ENCODE peak calls at places on chromosomes 13 and 19, in five cellular contexts. One of them, this sample, is unnamed.
A peak's percentile ranks its signal among the peaks of the same experiment; 100 is the strongest.

GRCh38 chr19:768424-768823 is 17.5 kb downstream of the MISP start:
- DNase-seq in GM18507: no peak
- DNase-seq in activated effector memory CD4-positive, alpha-beta T cell treated with Interleukin-2 at 50 U/mL for 16 hours: no peak
- DNase-seq in stimulated activated CD4-positive, alpha-beta T cell treated with anti-CD3 and anti-CD28 coated beads, Interleukin-15, amount 100 ng/mL, for 24 hours: no peak
- DNase-seq in tibial artery: no peak
- DNase-seq in this sample: no peak

GRCh38 chr13:100619940-100620339 is 31.4 kb upstream of the GGACT start:
- DNase-seq in GM18507: no peak
- DNase-seq in activated effector memory CD4-positive, alpha-beta T cell treated with Interleukin-2 at 50 U/mL for 16 hours: no peak
- DNase-seq in stimulated activated CD4-positive, alpha-beta T cell treated with anti-CD3 and anti-CD28 coated beads, Interleukin-15, amount 100 ng/mL, for 24 hours: no peak
- DNase-seq in tibial artery: no peak
- DNase-seq in this sample: no peak

GRCh38 chr13:107329991-107330390 is 762.1 kb upstream of the ARGLU1 start:
- DNase-seq in GM18507: no peak
- DNase-seq in activated effector memory CD4-positive, alpha-beta T cell treated with Interleukin-2 at 50 U/mL for 16 hours: no peak
- DNase-seq in stimulated activated CD4-positive, alpha-beta T cell treated with anti-CD3 and anti-CD28 coated beads, Interleukin-15, amount 100 ng/mL, for 24 hours: no peak
- DNase-seq in tibial artery: no peak
- DNase-seq in this sample: no peak

GRCh38 chr19:10965398-10965797 is 4.6 kb downstream of the SMARCA4 start:
- DNase-seq in GM18507: no peak
- DNase-seq in activated effector memory CD4-positive, alpha-beta T cell treated with Interleukin-2 at 50 U/mL for 16 hours: no peak
- DNase-seq in stimulated activated CD4-positive, alpha-beta T cell treated with anti-CD3 and anti-CD28 coated beads, Interleukin-15, amount 100 ng/mL, for 24 hours: no peak
- DNase-seq in tibial artery: no peak
- DNase-seq in this sample: no peak

GRCh38 chr13:18953139-18953930 is 228.3 kb downstream of the TUBA3C start:
- DNase-seq in GM18507: no peak
- DNase-seq in activated effector memory CD4-positive, alpha-beta T cell treated with Interleukin-2 at 50 U/mL for 16 hours: no peak
- DNase-seq in stimulated activated CD4-positive, alpha-beta T cell treated with anti-CD3 and anti-CD28 coated beads, Interleukin-15, amount 100 ng/mL, for 24 hours: no peak
- DNase-seq in tibial artery: no peak
- DNase-seq in this sample: no peak

GRCh38 chr19:49987159-49987698 is 26.3 kb upstream of the SIGLEC11 start:
- DNase-seq in GM18507: peak; percentile 42
- DNase-seq in activated effector memory CD4-positive, alpha-beta T cell treated with Interleukin-2 at 50 U/mL for 16 hours: peak; percentile 56
- DNase-seq in stimulated activated CD4-positive, alpha-beta T cell treated with anti-CD3 and anti-CD28 coated beads, Interleukin-15, amount 100 ng/mL, for 24 hours: peak; percentile 87
- DNase-seq in tibial artery: peak; percentile 84
- DNase-seq in this sample: peak; percentile 78

GRCh38 chr13:81442904-81443303 is 1102.0 kb upstream of the SPRY2 start:
- DNase-seq in GM18507: no peak
- DNase-seq in activated effector memory CD4-positive, alpha-beta T cell treated with Interleukin-2 at 50 U/mL for 16 hours: no peak
- DNase-seq in stimulated activated CD4-positive, alpha-beta T cell treated with anti-CD3 and anti-CD28 coated beads, Interleukin-15, amount 100 ng/mL, for 24 hours: no peak
- DNase-seq in tibial artery: no peak
- DNase-seq in this sample: no peak

GRCh38 chr13:113548171-113548641 is 36.3 kb upstream of the TFDP1 start:
- DNase-seq in GM18507: no peak
- DNase-seq in activated effector memory CD4-positive, alpha-beta T cell treated with Interleukin-2 at 50 U/mL for 16 hours: no peak
- DNase-seq in stimulated activated CD4-positive, alpha-beta T cell treated with anti-CD3 and anti-CD28 coated beads, Interleukin-15, amount 100 ng/mL, for 24 hours: no peak
- DNase-seq in tibial artery: no peak
- DNase-seq in this sample: no peak

GRCh38 chr19:860481-861098 is 1.1 kb downstream of the CFD start:
- DNase-seq in GM18507: peak; percentile 43
- DNase-seq in activated effector memory CD4-positive, alpha-beta T cell treated with Interleukin-2 at 50 U/mL for 16 hours: peak; percentile 44
- DNase-seq in stimulated activated CD4-positive, alpha-beta T cell treated with anti-CD3 and anti-CD28 coated beads, Interleukin-15, amount 100 ng/mL, for 24 hours: peak; percentile 74
- DNase-seq in tibial artery: peak; percentile 77
- DNase-seq in this sample: no peak

GRCh38 chr19:27746691-27747380 is 1466.1 kb downstream of the UQCRFS1 start:
- DNase-seq in GM18507: no peak
- DNase-seq in activated effector memory CD4-positive, alpha-beta T cell treated with Interleukin-2 at 50 U/mL for 16 hours: no peak
- DNase-seq in stimulated activated CD4-positive, alpha-beta T cell treated with anti-CD3 and anti-CD28 coated beads, Interleukin-15, amount 100 ng/mL, for 24 hours: peak; percentile 13
- DNase-seq in tibial artery: peak; percentile 19
- DNase-seq in this sample: peak; percentile 34

GRCh38 chr19:18023596-18024212 is 15.7 kb downstream of the ARRDC2 start:
- DNase-seq in GM18507: no peak
- DNase-seq in activated effector memory CD4-positive, alpha-beta T cell treated with Interleukin-2 at 50 U/mL for 16 hours: peak; percentile 63
- DNase-seq in stimulated activated CD4-positive, alpha-beta T cell treated with anti-CD3 and anti-CD28 coated beads, Interleukin-15, amount 100 ng/mL, for 24 hours: peak; percentile 54
- DNase-seq in tibial artery: peak; percentile 94
- DNase-seq in this sample: peak; percentile 87

GRCh38 chr13:89457977-89458376 is 1786.8 kb downstream of the SLITRK5 start:
- DNase-seq in GM18507: no peak
- DNase-seq in activated effector memory CD4-positive, alpha-beta T cell treated with Interleukin-2 at 50 U/mL for 16 hours: no peak
- DNase-seq in stimulated activated CD4-positive, alpha-beta T cell treated with anti-CD3 and anti-CD28 coated beads, Interleukin-15, amount 100 ng/mL, for 24 hours: no peak
- DNase-seq in tibial artery: no peak
- DNase-seq in this sample: no peak

GRCh38 chr19:4510435-4511255 is 7.6 kb downstream of the PLIN4 start:
- DNase-seq in GM18507: no peak
- DNase-seq in activated effector memory CD4-positive, alpha-beta T cell treated with Interleukin-2 at 50 U/mL for 16 hours: no peak
- DNase-seq in stimulated activated CD4-positive, alpha-beta T cell treated with anti-CD3 and anti-CD28 coated beads, Interleukin-15, amount 100 ng/mL, for 24 hours: peak; percentile 11
- DNase-seq in tibial artery: no peak
- DNase-seq in this sample: no peak

GRCh38 chr19:1551068-1552040 is 16.8 kb downstream of the MEX3D start:
- DNase-seq in GM18507: no peak
- DNase-seq in activated effector memory CD4-positive, alpha-beta T cell treated with Interleukin-2 at 50 U/mL for 16 hours: no peak
- DNase-seq in stimulated activated CD4-positive, alpha-beta T cell treated with anti-CD3 and anti-CD28 coated beads, Interleukin-15, amount 100 ng/mL, for 24 hours: no peak
- DNase-seq in tibial artery: no peak
- DNase-seq in this sample: no peak

GRCh38 chr13:97212540-97213146 is 9.5 kb upstream of the MBNL2 start:
- DNase-seq in GM18507: no peak
- DNase-seq in activated effector memory CD4-positive, alpha-beta T cell treated with Interleukin-2 at 50 U/mL for 16 hours: no peak
- DNase-seq in stimulated activated CD4-positive, alpha-beta T cell treated with anti-CD3 and anti-CD28 coated beads, Interleukin-15, amount 100 ng/mL, for 24 hours: no peak
- DNase-seq in tibial artery: no peak
- DNase-seq in this sample: no peak

GRCh38 chr13:35210234-35210633 is 266.3 kb downstream of the MAB21L1 start:
- DNase-seq in GM18507: no peak
- DNase-seq in activated effector memory CD4-positive, alpha-beta T cell treated with Interleukin-2 at 50 U/mL for 16 hours: no peak
- DNase-seq in stimulated activated CD4-positive, alpha-beta T cell treated with anti-CD3 and anti-CD28 coated beads, Interleukin-15, amount 100 ng/mL, for 24 hours: no peak
- DNase-seq in tibial artery: no peak
- DNase-seq in this sample: no peak

GRCh38 chr19:21568816-21569496 is 63.6 kb downstream of the ZNF429 start:
- DNase-seq in GM18507: no peak
- DNase-seq in activated effector memory CD4-positive, alpha-beta T cell treated with Interleukin-2 at 50 U/mL for 16 hours: peak; percentile 55
- DNase-seq in stimulated activated CD4-positive, alpha-beta T cell treated with anti-CD3 and anti-CD28 coated beads, Interleukin-15, amount 100 ng/mL, for 24 hours: peak; percentile 91
- DNase-seq in tibial artery: peak; percentile 80
- DNase-seq in this sample: peak; percentile 94

GRCh38 chr13:106689906-106690305 is 122.0 kb upstream of the ARGLU1 start:
- DNase-seq in GM18507: no peak
- DNase-seq in activated effector memory CD4-positive, alpha-beta T cell treated with Interleukin-2 at 50 U/mL for 16 hours: no peak
- DNase-seq in stimulated activated CD4-positive, alpha-beta T cell treated with anti-CD3 and anti-CD28 coated beads, Interleukin-15, amount 100 ng/mL, for 24 hours: no peak
- DNase-seq in tibial artery: no peak
- DNase-seq in this sample: no peak

GRCh38 chr13:30551194-30551593 is 66.5 kb upstream of the USPL1 start:
- DNase-seq in GM18507: peak; percentile 8
- DNase-seq in activated effector memory CD4-positive, alpha-beta T cell treated with Interleukin-2 at 50 U/mL for 16 hours: no peak
- DNase-seq in stimulated activated CD4-positive, alpha-beta T cell treated with anti-CD3 and anti-CD28 coated beads, Interleukin-15, amount 100 ng/mL, for 24 hours: no peak
- DNase-seq in tibial artery: no peak
- DNase-seq in this sample: no peak

GRCh38 chr19:52585101-52585500 is 15.0 kb downstream of the ZNF701 start:
- DNase-seq in GM18507: no peak
- DNase-seq in activated effector memory CD4-positive, alpha-beta T cell treated with Interleukin-2 at 50 U/mL for 16 hours: no peak
- DNase-seq in stimulated activated CD4-positive, alpha-beta T cell treated with anti-CD3 and anti-CD28 coated beads, Interleukin-15, amount 100 ng/mL, for 24 hours: no peak
- DNase-seq in tibial artery: no peak
- DNase-seq in this sample: peak; percentile 18

GRCh38 chr13:80454245-80454644 is 113.3 kb upstream of the SPRY2 start:
- DNase-seq in GM18507: no peak
- DNase-seq in activated effector memory CD4-positive, alpha-beta T cell treated with Interleukin-2 at 50 U/mL for 16 hours: no peak
- DNase-seq in stimulated activated CD4-positive, alpha-beta T cell treated with anti-CD3 and anti-CD28 coated beads, Interleukin-15, amount 100 ng/mL, for 24 hours: no peak
- DNase-seq in tibial artery: no peak
- DNase-seq in this sample: no peak

GRCh38 chr13:106513025-106513424 is 22.4 kb downstream of the EFNB2 start:
- DNase-seq in GM18507: no peak
- DNase-seq in activated effector memory CD4-positive, alpha-beta T cell treated with Interleukin-2 at 50 U/mL for 16 hours: no peak
- DNase-seq in stimulated activated CD4-positive, alpha-beta T cell treated with anti-CD3 and anti-CD28 coated beads, Interleukin-15, amount 100 ng/mL, for 24 hours: no peak
- DNase-seq in tibial artery: no peak
- DNase-seq in this sample: no peak

GRCh38 chr13:100382787-100383186 is 205.8 kb downstream of the GGACT start:
- DNase-seq in GM18507: no peak
- DNase-seq in activated effector memory CD4-positive, alpha-beta T cell treated with Interleukin-2 at 50 U/mL for 16 hours: no peak
- DNase-seq in stimulated activated CD4-positive, alpha-beta T cell treated with anti-CD3 and anti-CD28 coated beads, Interleukin-15, amount 100 ng/mL, for 24 hours: no peak
- DNase-seq in tibial artery: no peak
- DNase-seq in this sample: no peak

GRCh38 chr13:66415444-66415843 is 814.7 kb downstream of the PCDH9 start:
- DNase-seq in GM18507: no peak
- DNase-seq in activated effector memory CD4-positive, alpha-beta T cell treated with Interleukin-2 at 50 U/mL for 16 hours: no peak
- DNase-seq in stimulated activated CD4-positive, alpha-beta T cell treated with anti-CD3 and anti-CD28 coated beads, Interleukin-15, amount 100 ng/mL, for 24 hours: no peak
- DNase-seq in tibial artery: no peak
- DNase-seq in this sample: no peak

GRCh38 chr13:110711778-110712070 is 1.8 kb upstream of the ING1 start:
- DNase-seq in GM18507: no peak
- DNase-seq in activated effector memory CD4-positive, alpha-beta T cell treated with Interleukin-2 at 50 U/mL for 16 hours: no peak
- DNase-seq in stimulated activated CD4-positive, alpha-beta T cell treated with anti-CD3 and anti-CD28 coated beads, Interleukin-15, amount 100 ng/mL, for 24 hours: no peak
- DNase-seq in tibial artery: no peak
- DNase-seq in this sample: no peak

GRCh38 chr13:114120486-114121430 is 11.7 kb downstream of the RASA3 start:
- DNase-seq in GM18507: no peak
- DNase-seq in activated effector memory CD4-positive, alpha-beta T cell treated with Interleukin-2 at 50 U/mL for 16 hours: no peak
- DNase-seq in stimulated activated CD4-positive, alpha-beta T cell treated with anti-CD3 and anti-CD28 coated beads, Interleukin-15, amount 100 ng/mL, for 24 hours: no peak
- DNase-seq in tibial artery: no peak
- DNase-seq in this sample: no peak

GRCh38 chr19:15402411-15403150 is 16.2 kb downstream of the AKAP8L start:
- DNase-seq in GM18507: no peak
- DNase-seq in activated effector memory CD4-positive, alpha-beta T cell treated with Interleukin-2 at 50 U/mL for 16 hours: no peak
- DNase-seq in stimulated activated CD4-positive, alpha-beta T cell treated with anti-CD3 and anti-CD28 coated beads, Interleukin-15, amount 100 ng/mL, for 24 hours: no peak
- DNase-seq in tibial artery: no peak
- DNase-seq in this sample: no peak

GRCh38 chr13:46992383-46992952 is 95.6 kb upstream of the HTR2A start:
- DNase-seq in GM18507: no peak
- DNase-seq in activated effector memory CD4-positive, alpha-beta T cell treated with Interleukin-2 at 50 U/mL for 16 hours: no peak
- DNase-seq in stimulated activated CD4-positive, alpha-beta T cell treated with anti-CD3 and anti-CD28 coated beads, Interleukin-15, amount 100 ng/mL, for 24 hours: no peak
- DNase-seq in tibial artery: no peak
- DNase-seq in this sample: no peak

GRCh38 chr19:12202250-12202649 is 39.4 kb downstream of the ZNF136 start:
- DNase-seq in GM18507: no peak
- DNase-seq in activated effector memory CD4-positive, alpha-beta T cell treated with Interleukin-2 at 50 U/mL for 16 hours: peak; percentile 51
- DNase-seq in stimulated activated CD4-positive, alpha-beta T cell treated with anti-CD3 and anti-CD28 coated beads, Interleukin-15, amount 100 ng/mL, for 24 hours: peak; percentile 62
- DNase-seq in tibial artery: no peak
- DNase-seq in this sample: peak; percentile 29

GRCh38 chr19:29666634-29667389 is 1.6 kb downstream of the PLEKHF1 start:
- DNase-seq in GM18507: no peak
- DNase-seq in activated effector memory CD4-positive, alpha-beta T cell treated with Interleukin-2 at 50 U/mL for 16 hours: peak; percentile 24
- DNase-seq in stimulated activated CD4-positive, alpha-beta T cell treated with anti-CD3 and anti-CD28 coated beads, Interleukin-15, amount 100 ng/mL, for 24 hours: peak; percentile 46
- DNase-seq in tibial artery: peak; percentile 75
- DNase-seq in this sample: peak; percentile 74

GRCh38 chr19:58571575-58571947 is 1.6 kb downstream of the MZF1 start:
- DNase-seq in GM18507: no peak
- DNase-seq in activated effector memory CD4-positive, alpha-beta T cell treated with Interleukin-2 at 50 U/mL for 16 hours: no peak
- DNase-seq in stimulated activated CD4-positive, alpha-beta T cell treated with anti-CD3 and anti-CD28 coated beads, Interleukin-15, amount 100 ng/mL, for 24 hours: no peak
- DNase-seq in tibial artery: no peak
- DNase-seq in this sample: no peak

GRCh38 chr19:54030895-54031586 is 32.7 kb downstream of the VSTM1 start:
- DNase-seq in GM18507: no peak
- DNase-seq in activated effector memory CD4-positive, alpha-beta T cell treated with Interleukin-2 at 50 U/mL for 16 hours: no peak
- DNase-seq in stimulated activated CD4-positive, alpha-beta T cell treated with anti-CD3 and anti-CD28 coated beads, Interleukin-15, amount 100 ng/mL, for 24 hours: no peak
- DNase-seq in tibial artery: no peak
- DNase-seq in this sample: no peak

GRCh38 chr13:101942535-101943157 is 459.2 kb downstream of the FGF14 start:
- DNase-seq in GM18507: no peak
- DNase-seq in activated effector memory CD4-positive, alpha-beta T cell treated with Interleukin-2 at 50 U/mL for 16 hours: no peak
- DNase-seq in stimulated activated CD4-positive, alpha-beta T cell treated with anti-CD3 and anti-CD28 coated beads, Interleukin-15, amount 100 ng/mL, for 24 hours: no peak
- DNase-seq in tibial artery: no peak
- DNase-seq in this sample: no peak

GRCh38 chr13:67437246-67437645 is 207.1 kb upstream of the PCDH9 start:
- DNase-seq in GM18507: no peak
- DNase-seq in activated effector memory CD4-positive, alpha-beta T cell treated with Interleukin-2 at 50 U/mL for 16 hours: no peak
- DNase-seq in stimulated activated CD4-positive, alpha-beta T cell treated with anti-CD3 and anti-CD28 coated beads, Interleukin-15, amount 100 ng/mL, for 24 hours: no peak
- DNase-seq in tibial artery: no peak
- DNase-seq in this sample: no peak

GRCh38 chr19:11659612-11660011 is 62.3 kb downstream of the ZNF627 start:
- DNase-seq in GM18507: no peak
- DNase-seq in activated effector memory CD4-positive, alpha-beta T cell treated with Interleukin-2 at 50 U/mL for 16 hours: no peak
- DNase-seq in stimulated activated CD4-positive, alpha-beta T cell treated with anti-CD3 and anti-CD28 coated beads, Interleukin-15, amount 100 ng/mL, for 24 hours: no peak
- DNase-seq in tibial artery: no peak
- DNase-seq in this sample: no peak

GRCh38 chr19:1745589-1746031 is 7.7 kb upstream of the ONECUT3 start:
- DNase-seq in GM18507: no peak
- DNase-seq in activated effector memory CD4-positive, alpha-beta T cell treated with Interleukin-2 at 50 U/mL for 16 hours: no peak
- DNase-seq in stimulated activated CD4-positive, alpha-beta T cell treated with anti-CD3 and anti-CD28 coated beads, Interleukin-15, amount 100 ng/mL, for 24 hours: no peak
- DNase-seq in tibial artery: no peak
- DNase-seq in this sample: no peak

GRCh38 chr19:3821857-3822364 is 35.7 kb upstream of the MATK start:
- DNase-seq in GM18507: peak; percentile 74
- DNase-seq in activated effector memory CD4-positive, alpha-beta T cell treated with Interleukin-2 at 50 U/mL for 16 hours: peak; percentile 84
- DNase-seq in stimulated activated CD4-positive, alpha-beta T cell treated with anti-CD3 and anti-CD28 coated beads, Interleukin-15, amount 100 ng/mL, for 24 hours: peak; percentile 90
- DNase-seq in tibial artery: no peak
- DNase-seq in this sample: peak; percentile 38

GRCh38 chr13:92976657-92977056 is 249.9 kb upstream of the GPC6 start:
- DNase-seq in GM18507: no peak
- DNase-seq in activated effector memory CD4-positive, alpha-beta T cell treated with Interleukin-2 at 50 U/mL for 16 hours: no peak
- DNase-seq in stimulated activated CD4-positive, alpha-beta T cell treated with anti-CD3 and anti-CD28 coated beads, Interleukin-15, amount 100 ng/mL, for 24 hours: no peak
- DNase-seq in tibial artery: no peak
- DNase-seq in this sample: no peak